ENCODE peak calls at places on chromosomes 12 and 14, in five cellular contexts. U, T, H, V and B are unnamed samples.

GRCh38 chr12:32545413-32545970 is 133.6 kb upstream of the DNM1L start:
- DNase-seq in U (no peak), T (no peak), H (peak; percentile 17), V (no peak), B (no peak)

GRCh38 chr14:54001189-54001878 is 44.7 kb upstream of the BMP4 start:
- DNase-seq in U (no peak), T (peak; percentile 34), H (no peak), V (no peak), B (no peak)

GRCh38 chr12:41264281-41264680 is 76.2 kb downstream of the PDZRN4 start:
- DNase-seq in U (no peak), T (no peak), H (peak; percentile 3), V (peak; percentile 7), B (no peak)

GRCh38 chr14:57686317-57686716 is 179.6 kb downstream of the SLC35F4 start:
- DNase-seq in U (no peak), T (peak; percentile 20), H (no peak), V (no peak), B (no peak)

GRCh38 chr12:62655524-62656160 is 189.0 kb downstream of the MON2 start:
- DNase-seq in U (no peak), T (peak; percentile 53), H (no peak), V (no peak), B (no peak)

GRCh38 chr12:22702690-22703089 is 77.7 kb downstream of the ETNK1 start:
- DNase-seq in U (no peak), T (no peak), H (no peak), V (peak; percentile 27), B (no peak)

GRCh38 chr12:124651508-124652273 is 84.3 kb upstream of the NCOR2 start:
- DNase-seq in U (peak; percentile 54), T (no peak), H (no peak), V (no peak), B (no peak)

GRCh38 chr14:71243697-71244096 is 336.4 kb downstream of the PCNX1 start:
- DNase-seq in U (no peak), T (no peak), H (no peak), V (peak; percentile 80), B (no peak)

GRCh38 chr14:64208261-64208660 is 85.9 kb downstream of the ESR2 start:
- DNase-seq in U (no peak), T (no peak), H (no peak), V (no peak), B (no peak)

GRCh38 chr14:88995437-88996198 is 171.2 kb downstream of the TTC8 start:
- DNase-seq in U (no peak), T (no peak), H (peak; percentile 73), V (peak; percentile 89), B (peak; percentile 81)

GRCh38 chr12:50061946-50062725 is 4.7 kb downstream of the ASIC1 start:
- DNase-seq in U (no peak), T (no peak), H (no peak), V (no peak), B (peak; percentile 79)

GRCh38 chr12:62928632-62929031 is 6.3 kb downstream of the PPM1H start:
- DNase-seq in U (no peak), T (no peak), H (no peak), V (no peak), B (no peak)

GRCh38 chr12:130955238-130955816 is 1.6 kb downstream of the ADGRD1 start:
- DNase-seq in U (peak; percentile 67), T (no peak), H (no peak), V (no peak), B (no peak)

GRCh38 chr12:130956009-130956408 is 2.3 kb downstream of the ADGRD1 start:
- DNase-seq in U (no peak), T (no peak), H (no peak), V (no peak), B (no peak)

GRCh38 chr12:130952545-130952954 is 1.2 kb upstream of the ADGRD1 start:
- DNase-seq in U (no peak), T (no peak), H (no peak), V (no peak), B (no peak)

GRCh38 chr12:130953783-130954543 is at the start of gene ADGRD1:
- DNase-seq in U (peak; percentile 77), T (no peak), H (peak; percentile 85), V (peak; percentile 62), B (no peak)

DNA sequence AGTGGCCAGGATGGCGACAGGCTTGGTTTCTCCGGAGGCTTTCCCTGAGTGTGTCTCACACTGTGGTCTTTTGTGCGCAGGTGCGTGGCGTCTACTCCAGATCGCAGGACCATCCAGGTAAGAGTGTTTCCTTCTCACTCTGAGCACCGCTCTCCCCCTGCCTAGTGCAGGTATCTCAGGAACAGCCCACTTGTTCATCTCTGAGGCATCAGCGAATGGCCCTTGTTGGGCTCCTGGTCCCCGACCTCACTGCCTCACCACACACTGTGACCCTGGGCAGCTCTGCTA is 781 bp downstream of the ADGRD1 start:
- DNase-seq in U (no peak), T (no peak), H (no peak), V (no peak), B (no peak)
- H3K4me3 ChIP-seq in U (peak overlapping the region; percentile 59), T (no peak overlapping the region), H (peak overlapping the region; percentile 63), V (peak overlapping the region; percentile 63), B (no peak overlapping the region)

DNA sequence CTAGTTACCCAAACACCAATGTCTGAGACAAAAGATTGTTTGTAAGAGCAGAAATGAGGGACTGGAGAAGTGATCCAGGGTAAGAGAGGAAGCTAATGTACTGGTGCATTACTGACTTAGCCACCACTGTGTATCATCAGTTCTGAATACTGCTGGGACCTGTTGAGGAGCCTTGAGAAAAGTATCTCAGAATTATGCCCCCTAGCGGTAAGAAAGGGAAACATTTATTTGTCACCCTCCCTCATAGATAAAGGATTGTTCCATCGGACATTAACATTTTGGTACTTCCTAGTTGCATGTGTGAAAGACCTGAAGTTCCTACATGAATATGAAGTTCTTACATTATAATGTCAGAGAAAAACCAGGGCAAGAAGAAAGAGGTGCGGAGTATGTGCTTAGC is 612.5 kb downstream of the FSCB start:
- DNase-seq in U (no peak), T (peak; percentile 71), H (peak; percentile 12), V (no peak), B (no peak)
- TF ChIP-seq CTCF in U (no peak), T (peak; percentile 77), H (peak; percentile 41), V (peak; percentile 24), B (peak; percentile 7)

DNA sequence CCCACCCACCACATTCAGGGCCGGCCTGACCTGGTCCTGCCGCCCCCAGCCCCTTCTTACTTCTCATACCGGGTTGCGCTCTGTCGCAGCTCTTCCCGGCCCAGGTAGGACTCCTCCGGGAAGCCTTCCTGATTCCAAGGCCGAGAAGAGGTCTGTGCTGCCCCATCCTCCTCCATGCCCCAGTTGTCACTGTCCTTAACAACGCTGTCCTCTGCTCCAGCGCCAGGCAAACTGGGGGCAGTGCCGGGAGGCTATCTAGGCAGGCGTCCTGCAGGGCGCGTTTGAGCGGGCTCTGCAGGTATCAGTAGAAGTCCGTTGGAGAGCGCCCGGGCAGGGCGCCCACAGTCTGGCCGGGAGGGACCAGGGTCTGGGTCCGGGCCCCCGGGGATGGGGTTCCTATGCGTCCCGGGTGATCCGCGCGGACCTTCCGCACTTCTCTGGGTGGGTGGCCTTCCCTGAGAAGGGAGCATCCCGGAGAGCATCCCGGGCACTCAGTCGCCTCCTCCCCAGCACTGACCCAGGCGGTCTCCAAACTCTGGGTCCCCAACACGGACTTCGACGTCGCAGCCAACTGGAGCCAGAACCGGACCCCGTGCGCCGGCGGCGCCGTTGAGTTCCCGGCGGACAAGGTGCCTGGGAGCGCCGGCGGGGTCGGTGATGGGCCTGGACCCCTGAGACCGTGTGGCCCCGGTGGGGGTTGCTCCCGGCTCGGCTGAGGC is 897 bp downstream of the AMN start:
- DNase-seq in U (no peak), T (peak; percentile 45), H (no peak), V (no peak), B (no peak)
- H3K4me3 ChIP-seq in U (no peak overlapping the region), T (peak overlapping the region; percentile 40), H (peak overlapping the region; percentile 32), V (peak overlapping the region; percentile 37), B (peak overlapping the region; percentile 21)

GRCh38 chr14:47208434-47208833 is 467.0 kb downstream of the MDGA2 start:
- DNase-seq in U (no peak), T (peak; percentile 41), H (no peak), V (no peak), B (no peak)

GRCh38 chr14:47211263-47211662 is 464.1 kb downstream of the MDGA2 start:
- DNase-seq in U (no peak), T (no peak), H (no peak), V (no peak), B (no peak)

DNA sequence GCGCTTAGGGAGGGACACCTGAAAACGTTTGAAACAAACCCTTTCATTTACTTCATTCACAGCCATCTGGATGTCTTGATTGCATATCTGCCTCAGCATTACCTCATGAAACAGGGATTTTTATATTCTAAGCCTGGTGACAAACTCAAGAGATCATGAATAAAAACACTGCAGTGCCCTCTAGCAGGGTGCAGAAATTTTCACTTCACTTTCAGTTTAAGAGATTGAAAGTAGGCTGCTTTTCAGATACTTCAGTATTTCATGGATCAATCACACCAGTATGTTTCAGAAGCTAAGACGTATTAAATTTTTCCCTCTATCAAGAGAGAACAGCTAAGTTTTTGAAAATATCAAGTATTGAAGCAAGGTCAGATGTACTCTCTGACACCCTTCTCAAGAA is 467.8 kb downstream of the MDGA2 start:
- DNase-seq in U (no peak), T (no peak), H (no peak), V (no peak), B (no peak)
- TF ChIP-seq CTCF in U (no peak), T (no peak), H (no peak), V (no peak), B (no peak)

DNA sequence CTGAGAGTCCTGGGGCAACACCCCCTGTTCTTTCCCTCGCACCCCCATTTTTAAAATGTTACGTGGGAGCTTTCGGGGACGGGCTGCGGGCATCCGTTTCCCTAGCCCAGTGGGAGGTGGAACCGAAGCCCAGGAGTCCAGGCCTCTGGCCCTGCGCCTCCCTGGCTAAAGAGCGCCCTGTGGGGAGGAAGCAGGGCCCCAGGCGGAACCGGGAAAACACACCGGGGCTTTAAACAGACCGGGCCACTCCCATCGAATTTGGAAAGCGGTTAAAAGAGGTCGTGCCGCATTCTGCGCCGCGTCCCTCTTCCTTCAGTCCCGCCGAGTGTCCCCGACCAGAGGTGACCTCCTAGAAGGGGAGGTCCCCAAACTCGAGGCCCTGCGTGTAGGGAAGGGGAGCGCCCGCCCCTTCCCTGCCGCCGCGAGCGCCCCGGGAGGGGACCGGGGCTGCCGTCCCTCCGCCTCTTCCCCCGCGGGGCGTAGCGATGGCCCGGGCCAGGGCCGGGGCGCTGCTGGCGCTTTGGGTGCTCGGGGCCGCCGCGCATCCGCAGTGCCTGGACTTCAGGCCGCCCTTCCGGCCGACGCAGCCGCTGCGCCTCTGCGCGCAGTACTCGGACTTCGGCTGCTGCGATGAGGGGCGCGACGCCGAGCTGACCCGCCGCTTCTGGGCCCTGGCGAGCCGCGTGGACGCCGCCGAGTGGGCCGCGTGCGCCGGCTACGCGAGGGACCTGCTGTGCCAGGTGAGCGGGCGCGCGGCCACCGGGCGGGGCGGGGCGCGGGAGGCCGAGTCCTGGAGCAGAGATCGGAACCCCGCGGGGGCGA is at the start of gene HHIPL1:
- DNase-seq in U (peak; percentile 49), T (peak; percentile 75), H (peak; percentile 33), V (peak; percentile 30), B (no peak)
- H3K4me3 ChIP-seq in U (peak within 1 kb of the TSS; percentile 52), T (peak within 1 kb of the TSS; percentile 36), H (peak within 1 kb of the TSS; percentile 45), V (peak within 1 kb of the TSS; percentile 48), B (peak within 1 kb of the TSS; percentile 0)